ENCODE peak calls at places on chromosomes 7 and 10, in six cellular contexts. One of them, this sample, is unnamed.
A peak's percentile ranks its signal among the peaks of the same experiment; 100 is the strongest.

GRCh38 chr10:120612756-120613155 is 155.7 kb downstream of the PLPP4 start:
- DNase-seq in A549: no peak
- DNase-seq in endothelial cell of umbilical vein: peak; percentile 80
- DNase-seq in aorta: no peak
- DNase-seq in CD8-positive, alpha-beta memory T cell: no peak
- DNase-seq in fibroblast of lung: no peak
- DNase-seq in this sample: no peak

GRCh38 chr10:132167041-132167674 is 19.6 kb upstream of the DPYSL4 start:
- DNase-seq in A549: no peak
- DNase-seq in endothelial cell of umbilical vein: no peak
- DNase-seq in aorta: peak; percentile 57
- DNase-seq in CD8-positive, alpha-beta memory T cell: no peak
- DNase-seq in fibroblast of lung: no peak
- DNase-seq in this sample: no peak

GRCh38 chr10:29841724-29842649 is 207.2 kb upstream of the SVIL start:
- DNase-seq in A549: peak; percentile 72
- DNase-seq in endothelial cell of umbilical vein: peak; percentile 43
- DNase-seq in aorta: peak; percentile 80
- DNase-seq in CD8-positive, alpha-beta memory T cell: no peak
- DNase-seq in fibroblast of lung: peak; percentile 36
- DNase-seq in this sample: no peak

GRCh38 chr7:33873981-33874750 is 31.2 kb upstream of the BMPER start:
- DNase-seq in A549: peak; percentile 55
- DNase-seq in endothelial cell of umbilical vein: no peak
- DNase-seq in aorta: no peak
- DNase-seq in CD8-positive, alpha-beta memory T cell: no peak
- DNase-seq in fibroblast of lung: peak; percentile 49
- DNase-seq in this sample: no peak

GRCh38 chr10:25016349-25017246 is at the start of gene THNSL1:
- DNase-seq in A549: peak; percentile 99
- DNase-seq in endothelial cell of umbilical vein: peak; percentile 99
- DNase-seq in aorta: peak; percentile 99
- DNase-seq in CD8-positive, alpha-beta memory T cell: peak; percentile 96
- DNase-seq in fibroblast of lung: peak; percentile 98
- DNase-seq in this sample: peak; percentile 97

GRCh38 chr10:33799281-33799943 is 464.9 kb upstream of the NRP1 start:
- DNase-seq in A549: peak; percentile 53
- DNase-seq in endothelial cell of umbilical vein: no peak
- DNase-seq in aorta: no peak
- DNase-seq in CD8-positive, alpha-beta memory T cell: no peak
- DNase-seq in fibroblast of lung: no peak
- DNase-seq in this sample: no peak

GRCh38 chr7:7793249-7793648 is 74.8 kb upstream of the RPA3 start:
- DNase-seq in A549: no peak
- DNase-seq in endothelial cell of umbilical vein: no peak
- DNase-seq in aorta: no peak
- DNase-seq in CD8-positive, alpha-beta memory T cell: no peak
- DNase-seq in fibroblast of lung: no peak
- DNase-seq in this sample: no peak

GRCh38 chr7:45082831-45083331 is 5.9 kb downstream of the NACAD start:
- DNase-seq in A549: no peak
- DNase-seq in endothelial cell of umbilical vein: no peak
- DNase-seq in aorta: peak; percentile 69
- DNase-seq in CD8-positive, alpha-beta memory T cell: no peak
- DNase-seq in fibroblast of lung: no peak
- DNase-seq in this sample: no peak

GRCh38 chr10:74916283-74916682 is 89.9 kb downstream of the KAT6B start:
- DNase-seq in A549: no peak
- DNase-seq in endothelial cell of umbilical vein: no peak
- DNase-seq in aorta: no peak
- DNase-seq in CD8-positive, alpha-beta memory T cell: no peak
- DNase-seq in fibroblast of lung: peak; percentile 64
- DNase-seq in this sample: no peak

GRCh38 chr10:49264177-49264677 is 34.7 kb upstream of the C10orf71 start:
- DNase-seq in A549: no peak
- DNase-seq in endothelial cell of umbilical vein: no peak
- DNase-seq in aorta: no peak
- DNase-seq in CD8-positive, alpha-beta memory T cell: no peak
- DNase-seq in fibroblast of lung: no peak
- DNase-seq in this sample: no peak

GRCh38 chr7:16905300-16906044 is 23.7 kb upstream of the AGR3 start:
- DNase-seq in A549: peak; percentile 93
- DNase-seq in endothelial cell of umbilical vein: peak; percentile 37
- DNase-seq in aorta: no peak
- DNase-seq in CD8-positive, alpha-beta memory T cell: no peak
- DNase-seq in fibroblast of lung: peak; percentile 68
- DNase-seq in this sample: no peak

DNA sequence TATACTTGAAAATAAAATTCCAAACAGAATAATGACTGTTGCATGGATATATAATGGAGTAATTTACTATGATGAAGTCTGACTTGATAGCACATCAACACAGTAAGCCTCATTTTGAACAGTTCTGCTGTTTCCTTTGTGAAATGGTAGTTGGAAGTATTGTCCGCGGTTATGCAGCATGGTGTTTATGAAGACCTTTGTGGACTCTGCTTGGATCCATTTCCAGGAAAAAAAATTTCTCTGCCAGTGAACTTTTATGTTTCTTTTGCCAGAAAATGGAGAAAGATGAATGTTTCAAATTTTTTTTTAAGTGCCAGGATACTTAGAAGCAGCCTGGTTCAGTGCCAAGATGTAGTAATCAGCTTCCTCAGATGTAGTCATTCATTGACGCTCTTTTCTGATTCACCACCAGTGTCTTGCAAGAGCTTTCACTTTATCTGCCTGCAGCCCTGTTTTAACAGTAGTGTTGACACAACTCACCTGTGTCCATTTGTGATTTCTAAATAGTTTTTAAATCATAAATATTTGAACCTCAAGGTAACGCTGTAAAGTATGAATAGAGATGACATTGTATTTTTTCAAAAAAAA is 258.2 kb downstream of the SDK1 start:
- DNase-seq in A549: peak; percentile 54
- DNase-seq in endothelial cell of umbilical vein: peak; percentile 88
- DNase-seq in aorta: no peak
- DNase-seq in CD8-positive, alpha-beta memory T cell: no peak
- DNase-seq in fibroblast of lung: peak; percentile 99
- DNase-seq in this sample: no peak
- H3K27ac ChIP-seq in A549: no peak overlapping the region
- H3K27ac ChIP-seq in endothelial cell of umbilical vein: peak overlapping the region; percentile 62
- H3K27ac ChIP-seq in aorta: no peak overlapping the region
- H3K27ac ChIP-seq in CD8-positive, alpha-beta memory T cell: no peak overlapping the region
- H3K27ac ChIP-seq in fibroblast of lung: no peak overlapping the region
- H3K27ac ChIP-seq in this sample: no peak overlapping the region

DNA sequence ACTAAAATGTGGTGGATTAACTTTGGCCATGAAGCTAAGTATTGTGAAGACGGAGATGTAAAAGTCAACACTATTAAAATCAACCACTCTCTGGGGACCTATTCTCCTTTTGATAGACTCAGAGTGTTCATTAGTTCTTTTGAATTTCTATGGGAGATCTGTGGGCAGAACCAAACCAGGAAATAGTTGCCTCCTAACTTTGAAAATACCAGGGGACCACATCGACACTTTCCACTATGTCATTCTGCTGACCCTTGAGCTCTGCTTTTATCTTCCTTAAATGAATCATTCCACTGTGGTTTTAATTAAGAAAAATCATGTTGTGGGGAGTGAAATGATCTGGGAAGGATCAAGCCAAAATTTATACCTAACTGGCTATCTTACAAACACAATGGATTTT is 960.5 kb downstream of the GATA3 start:
- DNase-seq in A549: no peak
- DNase-seq in endothelial cell of umbilical vein: no peak
- DNase-seq in aorta: no peak
- DNase-seq in CD8-positive, alpha-beta memory T cell: no peak
- DNase-seq in fibroblast of lung: no peak
- DNase-seq in this sample: no peak
- H3K27ac ChIP-seq in A549: no peak overlapping the region
- H3K27ac ChIP-seq in endothelial cell of umbilical vein: no peak overlapping the region
- H3K27ac ChIP-seq in aorta: no peak overlapping the region
- H3K27ac ChIP-seq in CD8-positive, alpha-beta memory T cell: peak overlapping the region; percentile 1
- H3K27ac ChIP-seq in fibroblast of lung: no peak overlapping the region
- H3K27ac ChIP-seq in this sample: no peak overlapping the region

GRCh38 chr10:11901454-11902431 is 78.6 kb downstream of the PROSER2 start:
- DNase-seq in A549: no peak
- DNase-seq in endothelial cell of umbilical vein: peak; percentile 16
- DNase-seq in aorta: peak; percentile 34
- DNase-seq in CD8-positive, alpha-beta memory T cell: no peak
- DNase-seq in fibroblast of lung: no peak
- DNase-seq in this sample: no peak
- H3K27ac ChIP-seq in A549: peak overlapping the region; percentile 12
- H3K27ac ChIP-seq in endothelial cell of umbilical vein: no peak overlapping the region
- H3K27ac ChIP-seq in aorta: no peak overlapping the region
- H3K27ac ChIP-seq in CD8-positive, alpha-beta memory T cell: peak overlapping the region; percentile 43
- H3K27ac ChIP-seq in fibroblast of lung: no peak overlapping the region
- H3K27ac ChIP-seq in this sample: no peak overlapping the region

GRCh38 chr10:125037145-125037544 is 95.2 kb downstream of the ZRANB1 start:
- DNase-seq in A549: peak; percentile 81
- DNase-seq in endothelial cell of umbilical vein: no peak
- DNase-seq in aorta: peak; percentile 84
- DNase-seq in CD8-positive, alpha-beta memory T cell: no peak
- DNase-seq in fibroblast of lung: peak; percentile 79
- DNase-seq in this sample: no peak

GRCh38 chr10:125033146-125033924 is 91.4 kb downstream of the ZRANB1 start:
- DNase-seq in A549: no peak
- DNase-seq in endothelial cell of umbilical vein: no peak
- DNase-seq in aorta: peak; percentile 55
- DNase-seq in CD8-positive, alpha-beta memory T cell: no peak
- DNase-seq in fibroblast of lung: no peak
- DNase-seq in this sample: no peak

GRCh38 chr10:125034671-125035070 is 92.7 kb downstream of the ZRANB1 start:
- DNase-seq in A549: no peak
- DNase-seq in endothelial cell of umbilical vein: peak; percentile 15
- DNase-seq in aorta: peak; percentile 41
- DNase-seq in CD8-positive, alpha-beta memory T cell: no peak
- DNase-seq in fibroblast of lung: peak; percentile 44
- DNase-seq in this sample: no peak

GRCh38 chr10:125035588-125036298 is 93.8 kb downstream of the ZRANB1 start:
- DNase-seq in A549: no peak
- DNase-seq in endothelial cell of umbilical vein: no peak
- DNase-seq in aorta: no peak
- DNase-seq in CD8-positive, alpha-beta memory T cell: no peak
- DNase-seq in fibroblast of lung: no peak
- DNase-seq in this sample: no peak

DNA sequence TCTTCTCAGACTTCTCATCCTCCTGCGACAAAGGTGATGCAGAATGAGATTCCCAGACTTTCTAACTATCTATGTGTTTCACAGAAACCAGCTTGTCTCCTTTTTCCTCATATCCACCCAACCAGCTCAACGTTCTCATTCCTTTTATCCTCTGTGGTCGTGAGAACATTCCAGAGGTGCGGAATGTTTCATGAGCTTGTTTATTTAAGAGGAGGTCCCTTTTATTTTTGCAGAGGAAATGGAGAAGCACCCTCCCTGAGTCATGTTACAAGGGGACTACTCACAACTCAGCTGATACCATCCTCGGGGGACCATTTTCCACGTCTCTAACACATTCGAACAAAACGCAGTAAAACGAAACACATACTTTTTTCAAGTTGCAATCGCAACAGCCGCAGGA is 93.2 kb downstream of the ZRANB1 start:
- DNase-seq in A549: peak; percentile 40
- DNase-seq in endothelial cell of umbilical vein: peak; percentile 55
- DNase-seq in aorta: no peak
- DNase-seq in CD8-positive, alpha-beta memory T cell: no peak
- DNase-seq in fibroblast of lung: peak; percentile 95
- DNase-seq in this sample: no peak
- H3K27ac ChIP-seq in A549: peak overlapping the region; percentile 92
- H3K27ac ChIP-seq in endothelial cell of umbilical vein: peak overlapping the region; percentile 13
- H3K27ac ChIP-seq in aorta: no peak overlapping the region
- H3K27ac ChIP-seq in CD8-positive, alpha-beta memory T cell: no peak overlapping the region
- H3K27ac ChIP-seq in fibroblast of lung: peak overlapping the region; percentile 66
- H3K27ac ChIP-seq in this sample: no peak overlapping the region

DNA sequence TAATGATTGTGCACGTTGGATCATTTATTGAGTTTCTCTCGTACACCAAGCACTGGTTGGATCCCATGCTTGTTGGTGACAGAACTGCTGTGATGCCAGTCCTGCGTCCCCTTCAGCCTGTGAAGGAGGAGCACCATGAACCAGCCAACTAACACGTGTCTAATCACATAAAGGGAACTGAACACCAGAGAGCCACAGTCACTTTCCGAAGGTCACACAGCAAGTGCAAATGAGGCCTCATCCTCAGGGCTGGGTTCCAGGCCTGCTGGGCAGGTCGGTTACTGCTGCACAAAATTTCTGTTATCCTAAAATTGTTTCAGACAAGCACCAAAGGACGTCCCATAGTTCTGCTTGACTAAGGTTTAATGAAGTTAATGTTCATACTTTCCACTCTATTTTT is 332.0 kb upstream of the ZNF32 start:
- DNase-seq in A549: no peak
- DNase-seq in endothelial cell of umbilical vein: no peak
- DNase-seq in aorta: no peak
- DNase-seq in CD8-positive, alpha-beta memory T cell: no peak
- DNase-seq in fibroblast of lung: no peak
- DNase-seq in this sample: no peak
- H3K27ac ChIP-seq in A549: no peak overlapping the region
- H3K27ac ChIP-seq in endothelial cell of umbilical vein: no peak overlapping the region
- H3K27ac ChIP-seq in aorta: no peak overlapping the region
- H3K27ac ChIP-seq in CD8-positive, alpha-beta memory T cell: no peak overlapping the region
- H3K27ac ChIP-seq in fibroblast of lung: no peak overlapping the region
- H3K27ac ChIP-seq in this sample: no peak overlapping the region

GRCh38 chr7:38908759-38909335 is at the start of gene VPS41:
- DNase-seq in A549: peak; percentile 75
- DNase-seq in endothelial cell of umbilical vein: peak; percentile 75
- DNase-seq in aorta: peak; percentile 83
- DNase-seq in CD8-positive, alpha-beta memory T cell: peak; percentile 73
- DNase-seq in fibroblast of lung: peak; percentile 72
- DNase-seq in this sample: peak; percentile 84
- H3K27ac ChIP-seq in A549: peak within 1 kb of the TSS; percentile 85
- H3K27ac ChIP-seq in endothelial cell of umbilical vein: no peak within 1 kb of the TSS
- H3K27ac ChIP-seq in aorta: no peak within 1 kb of the TSS
- H3K27ac ChIP-seq in CD8-positive, alpha-beta memory T cell: peak within 1 kb of the TSS; percentile 63
- H3K27ac ChIP-seq in fibroblast of lung: peak within 1 kb of the TSS; percentile 34
- H3K27ac ChIP-seq in this sample: peak within 1 kb of the TSS; percentile 17

GRCh38 chr7:101869026-101869900 is 51.8 kb downstream of the CUX1 start:
- DNase-seq in A549: no peak
- DNase-seq in endothelial cell of umbilical vein: no peak
- DNase-seq in aorta: no peak
- DNase-seq in CD8-positive, alpha-beta memory T cell: no peak
- DNase-seq in fibroblast of lung: no peak
- DNase-seq in this sample: no peak

GRCh38 chr7:101869901-101870290 is 52.5 kb downstream of the CUX1 start:
- DNase-seq in A549: no peak
- DNase-seq in endothelial cell of umbilical vein: no peak
- DNase-seq in aorta: no peak
- DNase-seq in CD8-positive, alpha-beta memory T cell: no peak
- DNase-seq in fibroblast of lung: no peak
- DNase-seq in this sample: no peak

GRCh38 chr7:101874028-101874427 is 56.6 kb downstream of the CUX1 start:
- DNase-seq in A549: no peak
- DNase-seq in endothelial cell of umbilical vein: no peak
- DNase-seq in aorta: no peak
- DNase-seq in CD8-positive, alpha-beta memory T cell: no peak
- DNase-seq in fibroblast of lung: no peak
- DNase-seq in this sample: no peak

GRCh38 chr7:101870361-101871062 is 53.1 kb downstream of the CUX1 start:
- DNase-seq in A549: peak; percentile 78
- DNase-seq in endothelial cell of umbilical vein: no peak
- DNase-seq in aorta: no peak
- DNase-seq in CD8-positive, alpha-beta memory T cell: no peak
- DNase-seq in fibroblast of lung: peak; percentile 27
- DNase-seq in this sample: no peak

GRCh38 chr7:101871351-101871750 is 53.9 kb downstream of the CUX1 start:
- DNase-seq in A549: no peak
- DNase-seq in endothelial cell of umbilical vein: no peak
- DNase-seq in aorta: no peak
- DNase-seq in CD8-positive, alpha-beta memory T cell: no peak
- DNase-seq in fibroblast of lung: no peak
- DNase-seq in this sample: no peak
- H3K27ac ChIP-seq in A549: peak overlapping the region; percentile 69
- H3K27ac ChIP-seq in endothelial cell of umbilical vein: no peak overlapping the region
- H3K27ac ChIP-seq in aorta: no peak overlapping the region
- H3K27ac ChIP-seq in CD8-positive, alpha-beta memory T cell: no peak overlapping the region
- H3K27ac ChIP-seq in fibroblast of lung: no peak overlapping the region
- H3K27ac ChIP-seq in this sample: no peak overlapping the region